ENCODE peak calls at places on chromosomes 1 and 21, in seven cellular contexts. V is endothelial cell of umbilical vein, W is RWPE1, E is stomach, Y is SK-N-SH, R is left lung, B is hepatocyte. K is an unnamed sample.

GRCh38 chr1:119926553-119926952 is 30.2 kb upstream of the ADAM30 start:
- DNase-seq in V (no peak), W (no peak), E (no peak), Y (no peak), R (no peak), B (no peak), K (no peak)

GRCh38 chr21:44294391-44295162 is 5.3 kb upstream of the PFKL start:
- DNase-seq in V (no peak), W (no peak), E (peak), Y (no peak), R (peak), B (no peak), K (no peak)

GRCh38 chr21:30044447-30045064 is 104.8 kb upstream of the GRIK1 start:
- DNase-seq in V (peak), W (peak), E (no peak), Y (peak), R (no peak), B (peak), K (no peak)

GRCh38 chr1:161238039-161238473 is at the start of gene NR1I3:
- DNase-seq in V (no peak), W (no peak), E (no peak), Y (no peak), R (no peak), B (peak), K (no peak)

GRCh38 chr1:187261637-187262036 is 432.9 kb downstream of the PLA2G4A start:
- DNase-seq in V (no peak), W (no peak), E (no peak), Y (no peak), R (no peak), B (no peak), K (no peak)

GRCh38 chr1:207991331-207991914 is 80.5 kb upstream of the CD34 start:
- DNase-seq in V (no peak), W (no peak), E (no peak), Y (no peak), R (no peak), B (no peak), K (no peak)

GRCh38 chr21:43585924-43586411 is 73.3 kb downstream of the HSF2BP start:
- DNase-seq in V (peak), W (peak), E (peak), Y (no peak), R (no peak), B (peak), K (peak)

GRCh38 chr1:29579821-29580425 is 343.6 kb downstream of the PTPRU start:
- DNase-seq in V (no peak), W (peak), E (no peak), Y (no peak), R (no peak), B (no peak), K (peak)

GRCh38 chr1:100034465-100034864 is 64.7 kb downstream of the SLC35A3 start:
- DNase-seq in V (peak), W (peak), E (no peak), Y (peak), R (no peak), B (peak), K (no peak)

GRCh38 chr1:230849451-230850194 is 18.7 kb downstream of the C1orf198 start:
- DNase-seq in V (peak), W (peak), E (no peak), Y (no peak), R (peak), B (peak), K (peak)

GRCh38 chr1:173869108-173869359 is 854 bp downstream of the ZBTB37 start:
- DNase-seq in V (no peak), W (no peak), E (no peak), Y (no peak), R (no peak), B (no peak), K (no peak)

GRCh38 chr1:40939320-40940059 is 40.0 kb upstream of the CTPS1 start:
- DNase-seq in V (no peak), W (no peak), E (no peak), Y (no peak), R (no peak), B (peak), K (no peak)

GRCh38 chr1:198657550-198658064 is 18.8 kb downstream of the PTPRC start:
- DNase-seq in V (peak), W (peak), E (no peak), Y (no peak), R (no peak), B (peak), K (peak)

GRCh38 chr21:36915701-36916075 is 50.8 kb downstream of the HLCS start:
- DNase-seq in V (no peak), W (no peak), E (no peak), Y (no peak), R (no peak), B (no peak), K (no peak)

GRCh38 chr1:201088395-201088794 is 23.8 kb downstream of the CACNA1S start:
- DNase-seq in V (no peak), W (no peak), E (no peak), Y (no peak), R (no peak), B (no peak), K (no peak)

GRCh38 chr1:203306970-203307541 is 1.7 kb downstream of the BTG2 start:
- DNase-seq in V (peak), W (no peak), E (peak), Y (no peak), R (no peak), B (peak), K (peak)

GRCh38 chr1:66242646-66243547 is 291.1 kb upstream of the SGIP1 start:
- DNase-seq in V (peak), W (peak), E (peak), Y (peak), R (peak), B (peak), K (peak)

GRCh38 chr1:28129150-28129549 is 40.7 kb upstream of the EYA3 start:
- DNase-seq in V (no peak), W (peak), E (no peak), Y (no peak), R (no peak), B (peak), K (peak)

GRCh38 chr1:114428083-114428754 is 82.8 kb downstream of the TRIM33 start:
- DNase-seq in V (peak), W (no peak), E (no peak), Y (no peak), R (no peak), B (peak), K (no peak)

GRCh38 chr1:53316058-53316741 is 11.7 kb downstream of the LRP8 start:
- DNase-seq in V (no peak), W (no peak), E (no peak), Y (peak), R (no peak), B (peak), K (no peak)

GRCh38 chr1:201145816-201146215 is 8.5 kb downstream of the TMEM9 start:
- DNase-seq in V (no peak), W (no peak), E (no peak), Y (no peak), R (no peak), B (no peak), K (no peak)

GRCh38 chr1:35558374-35559316 is 1.0 kb downstream of the NCDN start:
- DNase-seq in V (no peak), W (no peak), E (no peak), Y (peak), R (no peak), B (peak), K (no peak)

GRCh38 chr1:67616394-67616985 is 68.5 kb upstream of the GADD45A start:
- DNase-seq in V (peak), W (no peak), E (no peak), Y (no peak), R (no peak), B (no peak), K (peak)

GRCh38 chr1:22531251-22531650 is 32.0 kb upstream of the EPHA8 start:
- DNase-seq in V (peak), W (no peak), E (no peak), Y (no peak), R (no peak), B (no peak), K (no peak)

GRCh38 chr1:245605480-245606156 is 450.8 kb downstream of the KIF26B start:
- DNase-seq in V (no peak), W (peak), E (no peak), Y (peak), R (no peak), B (peak), K (peak)

GRCh38 chr1:108947871-108948525 is 15.3 kb downstream of the CLCC1 start:
- DNase-seq in V (peak), W (no peak), E (no peak), Y (no peak), R (no peak), B (no peak), K (peak)

GRCh38 chr1:205262706-205263105 is 35.0 kb downstream of the TMCC2 start:
- DNase-seq in V (no peak), W (no peak), E (no peak), Y (no peak), R (no peak), B (no peak), K (peak)

GRCh38 chr1:28421744-28422143 is 52.2 kb downstream of the PHACTR4 start:
- DNase-seq in V (peak), W (peak), E (no peak), Y (no peak), R (no peak), B (no peak), K (no peak)

GRCh38 chr1:62444701-62445100 is 7.9 kb downstream of the USP1 start:
- DNase-seq in V (no peak), W (no peak), E (no peak), Y (no peak), R (no peak), B (no peak), K (no peak)

GRCh38 chr1:107525961-107526360 is 385.1 kb downstream of the NTNG1 start:
- DNase-seq in V (no peak), W (no peak), E (no peak), Y (no peak), R (no peak), B (no peak), K (no peak)

GRCh38 chr1:61224609-61225008 is 142.2 kb downstream of the NFIA start:
- DNase-seq in V (no peak), W (no peak), E (no peak), Y (no peak), R (no peak), B (no peak), K (no peak)

GRCh38 chr1:36398370-36398977 is 766 bp upstream of the LSM10 start:
- DNase-seq in V (no peak), W (no peak), E (no peak), Y (no peak), R (no peak), B (no peak), K (no peak)

GRCh38 chr1:33181038-33181861 is 593 bp downstream of the TRIM62 start:
- DNase-seq in V (no peak), W (peak), E (peak), Y (peak), R (peak), B (peak), K (peak)

DNA sequence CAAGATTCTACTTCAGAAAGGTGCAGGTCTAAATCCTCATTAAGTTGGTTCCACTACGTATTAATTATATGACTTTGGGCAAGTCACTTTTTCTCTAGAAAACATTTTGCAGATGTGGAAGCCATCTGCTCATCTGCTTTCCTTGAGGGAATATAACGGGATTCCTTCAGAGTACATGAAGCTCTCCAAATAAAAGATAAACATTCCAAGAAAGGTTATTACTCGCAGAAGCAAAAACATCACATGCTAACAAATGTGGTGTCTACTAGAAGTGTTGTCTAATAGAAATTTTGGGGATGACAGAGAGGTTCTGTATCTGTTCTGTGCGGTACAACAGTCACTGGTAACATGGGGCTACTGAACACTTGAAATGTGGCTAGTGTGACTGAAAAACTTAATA is 60.2 kb downstream of the NIBAN1 start:
- DNase-seq in V (no peak), W (no peak), E (no peak), Y (no peak), R (no peak), B (no peak), K (no peak)
- H3K27ac ChIP-seq in V (no peak), W (no peak), E (no peak), Y (no peak), R (no peak), B (no peak), K (no peak)

DNA sequence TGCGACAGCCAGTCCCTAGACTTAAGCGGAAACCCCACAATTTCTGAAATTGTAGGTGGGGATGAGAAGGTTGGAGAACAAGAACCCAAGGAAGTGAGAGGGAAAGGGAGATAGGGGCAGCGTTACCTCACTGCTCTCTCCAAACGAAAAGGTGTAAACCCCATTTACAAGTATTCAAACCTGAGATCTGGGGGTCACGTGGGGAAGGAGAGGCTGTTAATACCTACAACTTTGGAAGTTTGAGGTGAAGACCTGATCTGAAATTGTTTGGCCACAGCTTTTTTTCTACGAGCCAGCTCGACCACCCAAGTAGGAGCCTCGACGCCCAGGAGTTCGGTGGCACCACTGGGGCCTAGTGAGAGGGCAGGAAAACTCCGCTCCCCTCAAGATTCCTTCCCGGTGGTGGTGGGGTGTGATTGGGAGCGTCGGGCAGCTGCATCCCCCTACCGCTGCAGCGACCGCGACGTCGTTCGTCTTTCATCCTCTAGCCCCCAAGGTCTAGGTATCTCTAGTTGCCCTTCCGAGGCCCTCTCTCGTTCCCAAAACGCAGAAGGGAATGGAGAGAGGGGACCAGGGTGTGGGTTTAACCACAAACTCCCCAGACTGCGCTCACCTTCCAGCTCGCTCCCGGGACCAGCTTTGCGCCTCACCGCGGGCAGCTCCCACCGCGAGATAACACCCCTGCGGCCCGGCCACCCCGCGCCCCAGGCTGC is 907 bp downstream of the PTPN14 start:
- DNase-seq in V (no peak), W (peak), E (no peak), Y (peak), R (peak), B (no peak), K (no peak)
- TF ChIP-seq CTCF in V (no peak), W (no peak), E (no peak), Y (no peak), R (no peak), B (no peak), K (no peak)

GRCh38 chr1:1471389-1472045 is at the start of gene ATAD3B:
- DNase-seq in V (peak), W (peak), E (peak), Y (peak), R (peak), B (peak), K (peak)

GRCh38 chr1:1470626-1471388 is 758 bp upstream of the ATAD3B start:
- DNase-seq in V (no peak), W (no peak), E (no peak), Y (no peak), R (no peak), B (peak), K (peak)
- H3K27ac ChIP-seq in V (peak), W (peak), E (peak), Y (peak), R (peak), B (peak), K (peak)

DNA sequence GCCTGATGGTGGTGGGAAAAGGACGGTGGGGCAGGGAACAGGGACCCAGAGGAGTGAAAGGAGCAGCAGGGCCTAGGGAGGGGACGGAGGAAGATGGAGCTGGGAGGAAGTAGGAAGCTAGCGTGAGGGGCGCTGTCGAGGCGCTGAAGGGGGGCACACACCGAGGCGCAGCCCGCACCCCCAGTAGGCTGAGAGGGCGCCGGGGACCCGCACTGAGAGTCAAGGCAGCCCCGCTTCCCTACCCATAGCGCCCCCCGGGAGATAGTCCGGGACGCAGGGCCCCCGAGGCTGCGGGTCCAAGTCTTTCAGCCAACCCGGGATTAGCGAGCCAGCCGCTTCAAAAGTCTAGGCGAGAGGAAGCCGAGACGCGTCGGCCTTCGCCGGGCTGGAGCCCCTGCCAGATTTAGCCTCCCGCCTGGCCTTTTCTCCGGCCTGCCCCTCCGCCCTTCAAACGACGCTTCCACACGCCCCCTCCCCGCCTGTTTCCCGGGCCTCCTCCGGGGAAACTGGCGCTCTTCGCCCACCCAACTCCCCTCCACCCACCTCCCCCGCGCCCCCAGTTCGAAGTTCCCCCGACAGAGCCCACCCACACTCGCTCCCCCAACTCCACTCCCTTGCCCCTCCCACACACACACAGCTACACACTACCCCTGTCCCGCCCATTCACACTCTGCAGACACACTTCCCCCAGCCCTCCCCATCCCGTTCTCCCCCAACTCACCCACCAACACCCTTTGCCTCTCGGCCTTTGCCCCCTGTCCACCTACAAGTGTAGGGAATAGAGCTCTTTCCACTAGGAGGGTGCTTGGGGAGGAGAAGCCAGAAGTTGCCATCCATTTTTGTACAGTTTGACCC is 7.8 kb upstream of the PROX1 start:
- DNase-seq in V (no peak), W (no peak), E (no peak), Y (no peak), R (no peak), B (no peak), K (no peak)
- TF ChIP-seq CTCF in V (no peak), W (no peak), E (no peak), Y (no peak), R (no peak), B (peak), K (no peak)

DNA sequence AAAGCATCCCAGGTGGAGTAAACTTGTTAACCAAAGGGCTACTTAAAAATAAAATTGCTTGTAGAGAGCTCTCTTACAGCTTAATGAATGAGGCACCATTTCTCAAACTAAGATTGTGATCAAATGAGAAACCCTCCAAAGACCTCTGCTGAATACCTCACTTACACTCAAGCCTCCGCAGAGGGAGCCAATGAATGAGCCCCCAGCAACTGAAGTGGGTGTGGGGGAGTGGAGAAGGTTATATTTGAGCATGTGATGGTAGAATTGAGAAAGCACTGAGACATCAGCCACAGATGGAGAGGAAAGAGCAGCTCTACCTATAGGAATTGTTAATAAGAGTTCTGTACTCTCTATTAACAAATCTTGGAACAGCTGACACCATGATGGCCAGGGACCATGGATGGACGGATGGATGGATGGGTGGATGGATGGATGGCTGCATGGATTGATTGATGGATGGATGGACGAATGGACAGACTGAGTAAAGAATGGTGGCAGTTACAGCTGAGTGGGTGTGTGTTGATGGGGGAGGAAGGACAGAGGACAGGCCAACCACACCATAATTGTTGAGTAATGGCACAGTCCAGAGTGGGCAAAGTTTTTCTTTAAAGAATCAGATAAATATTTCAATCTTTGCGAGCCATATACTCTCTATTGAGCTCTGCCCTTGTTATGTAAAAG is 20.3 kb upstream of the TIAM1 start:
- DNase-seq in V (no peak), W (no peak), E (no peak), Y (no peak), R (no peak), B (no peak), K (no peak)
- H3K27ac ChIP-seq in V (no peak), W (no peak), E (no peak), Y (no peak), R (no peak), B (peak), K (no peak)

DNA sequence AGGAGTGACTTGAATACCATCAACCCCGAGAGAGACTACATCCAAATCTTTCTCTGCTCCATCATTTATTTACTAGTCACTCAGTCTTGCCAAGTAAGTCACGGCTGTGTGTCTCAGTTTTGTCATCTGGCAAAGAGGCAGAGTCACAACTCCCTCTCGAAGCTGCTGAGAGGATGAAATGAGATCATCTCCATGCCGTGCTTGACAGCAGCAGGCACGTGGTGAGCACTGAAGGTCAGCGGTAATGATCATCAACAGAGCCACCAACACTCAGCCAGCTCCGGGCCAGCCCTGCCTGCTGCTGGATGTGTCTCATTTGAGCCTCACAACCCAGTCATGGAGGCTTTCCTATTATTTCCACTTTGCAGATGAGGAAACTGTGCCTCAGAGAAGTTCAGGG is 19.8 kb downstream of the ALDH4A1 start:
- DNase-seq in V (no peak), W (no peak), E (no peak), Y (no peak), R (no peak), B (no peak), K (peak)
- TF ChIP-seq CTCF in V (no peak), W (no peak), E (no peak), Y (no peak), R (no peak), B (no peak), K (no peak)

DNA sequence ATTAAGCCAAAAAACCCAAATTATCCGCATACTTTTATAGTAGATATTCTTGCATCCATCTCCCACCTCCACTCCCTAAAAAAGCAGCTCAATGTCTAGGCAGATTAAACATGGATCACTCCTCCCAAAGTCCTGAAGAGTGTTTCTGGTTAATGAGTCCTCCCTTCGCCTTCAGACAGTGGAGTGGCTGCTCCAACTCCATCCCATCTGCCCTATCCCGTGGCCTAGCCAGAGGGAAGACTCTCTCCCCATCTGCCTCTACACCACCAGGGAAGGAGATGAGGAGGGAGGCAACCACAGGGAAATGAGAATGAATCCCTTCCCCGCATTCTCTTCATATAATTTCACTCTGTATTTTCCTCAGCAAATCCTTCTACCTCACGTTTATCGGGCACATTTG is 103.8 kb downstream of the SLC45A1 start:
- DNase-seq in V (no peak), W (no peak), E (no peak), Y (no peak), R (no peak), B (no peak), K (no peak)
- H3K27ac ChIP-seq in V (no peak), W (no peak), E (peak), Y (peak), R (peak), B (peak), K (peak)

K was measured in astrocyte.